ENCODE peak calls at places on chromosomes 2 and 18, in four cellular contexts. E is posterior cingulate gyrus, Q is sigmoid colon, G is GM19239. Z is an unnamed sample.

GRCh38 chr2:222358876-222359275 is 60.1 kb upstream of the PAX3 start:
- DNase-seq in E (no peak), Q (no peak), G (no peak), Z (no peak)

GRCh38 chr2:147374410-147374811 is 470.4 kb upstream of the ACVR2A start:
- DNase-seq in E (no peak), Q (no peak), G (no peak), Z (no peak)

GRCh38 chr2:53969285-53970094 is 1.3 kb downstream of the PSME4 start:
- DNase-seq in E (no peak), Q (no peak), G (no peak), Z (no peak)

GRCh38 chr2:54360055-54360792 is 95.9 kb upstream of the SPTBN1 start:
- DNase-seq in E (no peak), Q (peak), G (no peak), Z (no peak)

GRCh38 chr2:173881466-173881865 is 83.7 kb downstream of the SP3 start:
- DNase-seq in E (no peak), Q (no peak), G (no peak), Z (no peak)

GRCh38 chr2:236167297-236168109 is 683 bp downstream of the GBX2 start:
- DNase-seq in E (no peak), Q (no peak), G (no peak), Z (peak)

GRCh38 chr2:214808481-214808931 is 977 bp downstream of the BARD1 start:
- DNase-seq in E (no peak), Q (no peak), G (no peak), Z (no peak)

GRCh38 chr2:28326873-28327495 is 65.7 kb upstream of the FOSL2 start:
- DNase-seq in E (no peak), Q (peak), G (no peak), Z (no peak)

GRCh38 chr2:168346725-168347477 is 99.5 kb upstream of the STK39 start:
- DNase-seq in E (peak), Q (peak), G (peak), Z (peak)

GRCh38 chr2:98013407-98014042 is 17.8 kb upstream of the TMEM131 start:
- DNase-seq in E (no peak), Q (no peak), G (no peak), Z (no peak)

GRCh38 chr2:211093743-211094303 is 537.4 kb downstream of the CPS1 start:
- DNase-seq in E (no peak), Q (no peak), G (no peak), Z (peak)

GRCh38 chr2:112317303-112318158 is 42.1 kb downstream of the ZC3H6 start:
- DNase-seq in E (no peak), Q (no peak), G (no peak), Z (no peak)

GRCh38 chr2:96408631-96409542 is 73.3 kb downstream of the NCAPH start:
- DNase-seq in E (peak), Q (no peak), G (no peak), Z (no peak)

GRCh38 chr2:237886702-237887481 is 27.5 kb downstream of the RAMP1 start:
- DNase-seq in E (no peak), Q (peak), G (no peak), Z (no peak)

GRCh38 chr18:22956226-22956625 is 23.1 kb downstream of the RBBP8 start:
- DNase-seq in E (no peak), Q (no peak), G (no peak), Z (no peak)

GRCh38 chr2:128981353-128981752 is 662.7 kb upstream of the HS6ST1 start:
- DNase-seq in E (no peak), Q (no peak), G (no peak), Z (no peak)

Z was measured in GM23338.